ENCODE peak calls at places on chromosomes 16 and 17, in eight cellular contexts. S is ovary; K is left lung; H is effector memory CD4-positive, alpha-beta T cell; I is hepatocyte; F is right atrium auricular region; Q is pancreas; A is heart left ventricle. E is an unnamed sample. For H3K4me1, the result is how much of the 10 kb centered on the place peaks cover.

GRCh38 chr16:19601083-19601976 is 45.8 kb downstream of the VPS35L start:
- DNase-seq in S (no peak), K (no peak), H (no peak), I (peak), F (no peak), Q (no peak), A (no peak), E (peak)

GRCh38 chr17:18377437-18378204 is at the start of gene EVPLL:
- DNase-seq in S (no peak), K (peak), H (no peak), I (no peak), F (peak), Q (no peak), A (no peak), E (no peak)

GRCh38 chr16:79874391-79874790 is 273.9 kb upstream of the MAF start:
- DNase-seq in S (no peak), K (no peak), H (no peak), I (no peak), F (no peak), Q (no peak), A (peak), E (no peak)

GRCh38 chr17:9346296-9346926 is 229.2 kb downstream of the STX8 start:
- DNase-seq in S (no peak), K (no peak), H (no peak), I (no peak), F (no peak), Q (no peak), A (no peak), E (no peak)

GRCh38 chr17:43766413-43767052 is 7.9 kb upstream of the SOST start:
- DNase-seq in S (peak), K (no peak), H (no peak), I (peak), F (peak), Q (peak), A (peak), E (peak)

GRCh38 chr16:72865835-72866234 is 182.1 kb downstream of the ZFHX3 start:
- DNase-seq in S (no peak), K (no peak), H (no peak), I (no peak), F (no peak), Q (no peak), A (no peak), E (no peak)

GRCh38 chr16:56916571-56917403 is 15.2 kb upstream of the HERPUD1 start:
- DNase-seq in S (no peak), K (no peak), H (no peak), I (no peak), F (no peak), Q (no peak), A (no peak), E (no peak)

GRCh38 chr17:71287246-71287828 is 833.5 kb upstream of the SOX9 start:
- DNase-seq in S (no peak), K (no peak), H (no peak), I (no peak), F (no peak), Q (no peak), A (no peak), E (no peak)

GRCh38 chr17:68533887-68534700 is 21.9 kb downstream of the PRKAR1A start:
- DNase-seq in S (no peak), K (no peak), H (no peak), I (no peak), F (no peak), Q (no peak), A (no peak), E (no peak)

GRCh38 chr17:82642022-82642421 is 6.2 kb downstream of the WDR45B start:
- DNase-seq in S (no peak), K (peak), H (no peak), I (no peak), F (no peak), Q (no peak), A (no peak), E (no peak)

GRCh38 chr17:17042851-17043667 is 802 bp downstream of the MPRIP start:
- DNase-seq in S (peak), K (peak), H (no peak), I (no peak), F (no peak), Q (peak), A (no peak), E (no peak)

GRCh38 chr16:4957420-4957719 is 760 bp upstream of the SEC14L5 start:
- DNase-seq in S (no peak), K (no peak), H (no peak), I (no peak), F (no peak), Q (no peak), A (no peak), E (no peak)

GRCh38 chr17:37802712-37803416 is 58.0 kb upstream of the HNF1B start:
- DNase-seq in S (no peak), K (no peak), H (no peak), I (no peak), F (no peak), Q (no peak), A (peak), E (no peak)

GRCh38 chr16:85633438-85633743 is 20.3 kb downstream of the GSE1 start:
- DNase-seq in S (no peak), K (no peak), H (no peak), I (no peak), F (no peak), Q (no peak), A (no peak), E (no peak)

GRCh38 chr17:35778641-35779196 is 16.7 kb downstream of the MMP28 start:
- DNase-seq in S (no peak), K (no peak), H (no peak), I (no peak), F (no peak), Q (no peak), A (peak), E (no peak)

GRCh38 chr16:50284131-50284911 is 18.0 kb downstream of the ADCY7 start:
- DNase-seq in S (no peak), K (peak), H (no peak), I (no peak), F (peak), Q (no peak), A (peak), E (no peak)

GRCh38 chr17:17541640-17542001 is 45.4 kb upstream of the RASD1 start:
- DNase-seq in S (no peak), K (peak), H (no peak), I (no peak), F (no peak), Q (no peak), A (no peak), E (no peak)

GRCh38 chr17:39132192-39132600 is 19.2 kb downstream of the PLXDC1 start:
- DNase-seq in S (peak), K (no peak), H (no peak), I (peak), F (no peak), Q (no peak), A (peak), E (no peak)

GRCh38 chr17:7034955-7035590 is 742 bp upstream of the SLC16A13 start:
- DNase-seq in S (no peak), K (no peak), H (no peak), I (no peak), F (no peak), Q (no peak), A (no peak), E (peak)
- H3K4me1 ChIP-seq in S (under half), K (half or more), H (under half), I (under half), F (under half), Q (under half), A (under half), E (half or more)

GRCh38 chr16:9850716-9851115 is 331.5 kb downstream of the GRIN2A start:
- DNase-seq in S (no peak), K (no peak), H (no peak), I (no peak), F (no peak), Q (no peak), A (no peak), E (no peak)
- H3K27ac ChIP-seq in S (no peak), K (no peak), H (no peak), I (no peak), F (no peak), Q (no peak), A (no peak), E (no peak)

DNA sequence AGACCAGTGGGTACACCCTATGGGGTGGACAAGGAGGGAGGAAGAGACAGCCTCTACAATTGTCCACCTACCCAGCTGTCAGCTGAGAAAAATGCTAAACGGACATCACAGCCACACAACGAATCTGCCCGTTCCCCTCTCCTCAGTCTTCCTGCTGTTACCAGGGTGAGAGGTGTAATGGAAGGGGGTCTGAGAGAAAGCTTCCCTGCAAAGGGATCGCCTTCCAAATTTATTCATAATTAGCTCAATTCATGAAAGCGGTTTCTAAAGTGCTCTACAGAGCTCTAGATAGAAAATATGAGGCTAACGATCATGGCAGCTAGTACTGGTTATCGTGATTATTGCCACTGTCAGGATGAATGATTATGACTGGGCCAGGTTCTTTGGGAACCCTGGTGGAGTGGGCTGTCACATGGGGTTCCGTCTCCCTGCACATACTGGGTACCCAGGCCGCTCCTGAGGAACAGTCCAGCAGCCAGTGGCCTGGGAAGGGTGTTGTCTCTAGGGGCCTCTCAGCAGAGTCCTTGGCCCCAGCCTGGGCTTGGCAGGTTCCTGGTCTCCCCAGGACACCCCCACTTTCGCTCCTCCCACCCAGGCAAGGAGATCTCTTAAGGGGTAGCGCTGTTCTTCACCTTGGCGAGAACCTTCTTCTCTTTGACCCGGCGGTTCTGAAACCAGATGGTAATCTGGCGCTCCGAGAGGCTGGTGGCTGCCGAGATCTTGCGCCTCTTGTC is 2.2 kb downstream of the HOXB13 start:
- DNase-seq in S (no peak), K (no peak), H (no peak), I (no peak), F (no peak), Q (no peak), A (no peak), E (no peak)
- H3K4me3 ChIP-seq in S (no peak), K (no peak), H (no peak), I (no peak), F (no peak), Q (no peak), A (no peak), E (no peak)

GRCh38 chr16:81544691-81545365 is 100.2 kb downstream of the CMIP start:
- DNase-seq in S (no peak), K (no peak), H (no peak), I (no peak), F (no peak), Q (no peak), A (no peak), E (no peak)
- H3K4me1 ChIP-seq in S (under half), K (half or more), H (under half), I (under half), F (under half), Q (under half), A (under half), E (under half)

GRCh38 chr17:27322026-27322425 is 28.1 kb downstream of the WSB1 start:
- DNase-seq in S (no peak), K (no peak), H (no peak), I (no peak), F (no peak), Q (no peak), A (no peak), E (no peak)
- H3K27ac ChIP-seq in S (no peak), K (peak), H (no peak), I (no peak), F (no peak), Q (no peak), A (no peak), E (no peak)